ENCODE peak calls at places on chromosomes 13 and 19, in seven cellular contexts. X, A, E, F, K, J and W are unnamed samples.

GRCh38 chr13:48333976-48334375 is 30.4 kb downstream of the RB1 start:
- DNase-seq in E (peak; percentile 9), X (no peak), A (no peak), K (peak; percentile 17), J (no peak), F (no peak), W (peak; percentile 29)

GRCh38 chr13:24203726-24204295 is 43.3 kb downstream of the SPATA13 start:
- DNase-seq in J (no peak), F (no peak), K (no peak), A (no peak), X (no peak), E (no peak), W (no peak)

GRCh38 chr19:42081584-42082258 is 5.8 kb downstream of the ZNF574 start:
- DNase-seq in J (no peak), A (no peak), K (peak; percentile 71), F (no peak), X (no peak), E (peak; percentile 58), W (peak; percentile 76)

GRCh38 chr13:111006508-111007031 is 91.7 kb upstream of the ANKRD10 start:
- DNase-seq in F (no peak), A (no peak), X (no peak), E (peak; percentile 72), J (no peak), K (peak; percentile 93), W (peak; percentile 82)

GRCh38 chr19:34457446-34457845 is 24.1 kb upstream of the WTIP start:
- DNase-seq in X (no peak), J (no peak), E (no peak), F (no peak), K (no peak), A (no peak), W (no peak)

GRCh38 chr19:12664406-12665280 is 1.9 kb downstream of the MAN2B1 start:
- DNase-seq in J (no peak), F (no peak), A (no peak), X (peak; percentile 40), K (peak; percentile 46), E (peak; percentile 32), W (peak; percentile 45)

GRCh38 chr19:29457413-29457812 is 68.4 kb upstream of the VSTM2B start:
- DNase-seq in E (no peak), A (no peak), K (no peak), X (no peak), F (no peak), J (no peak), W (no peak)

GRCh38 chr13:105908581-105908980 is 626.9 kb downstream of the EFNB2 start:
- DNase-seq in A (no peak), F (no peak), J (no peak), E (peak; percentile 34), K (peak; percentile 11), X (no peak), W (no peak)

GRCh38 chr19:41926028-41926860 is 2.0 kb downstream of the ERFL start:
- DNase-seq in A (no peak), J (no peak), E (no peak), X (no peak), F (no peak), K (no peak), W (no peak)

GRCh38 chr19:56942749-56943148 is 102.2 kb upstream of the PEG3 start:
- DNase-seq in E (peak; percentile 14), A (no peak), K (no peak), F (no peak), X (no peak), J (no peak), W (peak; percentile 18)